ENCODE peak calls at places on chromosomes 5 and 9, in seven cellular contexts. F is T-helper 1 cell, X is GM03348, B is HEK293T, H is upper lobe of left lung, P is anterior cingulate cortex, M is EH. J is an unnamed sample.
A peak's percentile ranks its signal among the peaks of the same experiment; 100 is the strongest.

GRCh38 chr5:34684281-34684979 is 28.3 kb downstream of the RAI14 start:
- DNase-seq in F (no peak), X (no peak), B (peak; percentile 40), H (no peak), P (no peak), M (peak; percentile 71), J (peak; percentile 87)

GRCh38 chr5:76813982-76814562 is 4.8 kb upstream of the F2RL1 start:
- DNase-seq in F (no peak), X (peak; percentile 70), B (no peak), H (no peak), P (no peak), M (peak; percentile 98), J (peak; percentile 27)

GRCh38 chr5:1131191-1131621 is 19.3 kb upstream of the SLC12A7 start:
- DNase-seq in F (no peak), X (no peak), B (no peak), H (peak; percentile 59), P (no peak), M (no peak), J (no peak)

GRCh38 chr9:86282979-86283535 is 719 bp upstream of the ISCA1 start:
- DNase-seq in F (no peak), X (peak; percentile 88), B (peak; percentile 15), H (peak; percentile 60), P (peak; percentile 77), M (peak; percentile 94), J (no peak)

GRCh38 chr5:155827949-155828348 is 499.0 kb upstream of the SGCD start:
- DNase-seq in F (no peak), X (no peak), B (no peak), H (no peak), P (no peak), M (no peak), J (no peak)

GRCh38 chr5:11793396-11793795 is 110.8 kb downstream of the CTNND2 start:
- DNase-seq in F (no peak), X (no peak), B (no peak), H (no peak), P (no peak), M (no peak), J (no peak)

GRCh38 chr5:139391570-139392323 is 2.0 kb upstream of the MZB1 start:
- DNase-seq in F (peak; percentile 75), X (no peak), B (no peak), H (no peak), P (no peak), M (peak; percentile 93), J (no peak)

GRCh38 chr5:153159611-153160010 is 330.9 kb upstream of the GRIA1 start:
- DNase-seq in F (no peak), X (peak; percentile 61), B (no peak), H (no peak), P (no peak), M (peak; percentile 68), J (peak; percentile 51)

GRCh38 chr5:55923177-55923872 is 71.4 kb downstream of the IL6ST start:
- DNase-seq in F (peak; percentile 29), X (peak; percentile 40), B (no peak), H (peak; percentile 29), P (no peak), M (peak; percentile 21), J (peak; percentile 82)

GRCh38 chr9:79233542-79233941 is 338.2 kb upstream of the TLE4 start:
- DNase-seq in F (peak; percentile 4), X (peak; percentile 43), B (peak; percentile 79), H (no peak), P (no peak), M (peak; percentile 47), J (peak; percentile 65)

GRCh38 chr9:77022783-77023440 is 3.5 kb downstream of the FOXB2 start:
- DNase-seq in F (no peak), X (no peak), B (no peak), H (no peak), P (no peak), M (no peak), J (no peak)

GRCh38 chr5:157198277-157199058 is 17.8 kb downstream of the ITK start:
- DNase-seq in F (no peak), X (no peak), B (no peak), H (no peak), P (no peak), M (no peak), J (no peak)

GRCh38 chr9:111136180-111136579 is 97.9 kb upstream of the LPAR1 start:
- DNase-seq in F (no peak), X (no peak), B (no peak), H (no peak), P (no peak), M (no peak), J (no peak)

GRCh38 chr5:32223972-32224608 is 50.0 kb upstream of the GOLPH3 start:
- DNase-seq in F (no peak), X (peak; percentile 85), B (no peak), H (peak; percentile 43), P (no peak), M (peak; percentile 94), J (peak; percentile 9)

GRCh38 chr5:141843156-141843927 is 34.9 kb downstream of the PCDH1 start:
- DNase-seq in F (no peak), X (peak; percentile 27), B (no peak), H (peak; percentile 58), P (no peak), M (peak; percentile 86), J (peak; percentile 57)

GRCh38 chr5:114055318-114055788 is 306.5 kb upstream of the KCNN2 start:
- DNase-seq in F (no peak), X (peak; percentile 40), B (peak; percentile 76), H (peak; percentile 65), P (peak; percentile 39), M (peak; percentile 77), J (peak; percentile 50)

GRCh38 chr9:114513050-114513951 is 8.0 kb upstream of the WHRN start:
- DNase-seq in F (no peak), X (no peak), B (no peak), H (no peak), P (no peak), M (no peak), J (peak; percentile 67)

GRCh38 chr5:170280090-170280493 is 17.5 kb downstream of the LCP2 start:
- DNase-seq in F (no peak), X (no peak), B (no peak), H (no peak), P (no peak), M (no peak), J (no peak)

GRCh38 chr5:111685969-111686368 is 71.0 kb downstream of the NREP start:
- DNase-seq in F (no peak), X (no peak), B (peak; percentile 31), H (no peak), P (no peak), M (no peak), J (peak; percentile 35)